ENCODE peak calls at places on chromosomes 5 and 9, in eight cellular contexts. H, O, E, P, N, D, Z and Q are unnamed samples. For H3K4me1, the result is how much of the 10 kb centered on the place peaks cover.

GRCh38 chr5:175523292-175523691 is 44.9 kb downstream of the SFXN1 start:
- DNase-seq in D (no peak), P (no peak), Z (no peak), E (no peak), O (no peak), N (no peak), H (no peak), Q (no peak)

GRCh38 chr5:78615697-78616096 is 32.9 kb downstream of the LHFPL2 start:
- DNase-seq in Z (no peak), N (peak), P (no peak), E (no peak), H (no peak), D (no peak), O (no peak), Q (no peak)

GRCh38 chr5:141957367-141957993 is 522 bp downstream of the PCDH12 start:
- DNase-seq in P (no peak), H (no peak), D (no peak), O (no peak), N (no peak), E (no peak), Z (no peak), Q (no peak)

GRCh38 chr5:73337586-73337985 is 111.0 kb downstream of the FOXD1 start:
- DNase-seq in D (no peak), H (no peak), P (no peak), Z (no peak), O (no peak), N (no peak), E (no peak), Q (no peak)

GRCh38 chr9:122827759-122828090 is 663 bp downstream of the PDCL start:
- DNase-seq in O (no peak), P (no peak), Z (no peak), N (peak), H (no peak), E (no peak), D (no peak), Q (no peak)

GRCh38 chr5:122415030-122415429 is 103.0 kb downstream of the SNCAIP start:
- DNase-seq in N (no peak), P (no peak), O (no peak), Z (no peak), D (no peak), H (no peak), E (no peak), Q (no peak)

GRCh38 chr5:75349663-75350062 is 12.6 kb downstream of the HMGCR start:
- DNase-seq in O (no peak), P (no peak), D (no peak), H (no peak), Z (no peak), N (no peak), E (no peak), Q (no peak)

GRCh38 chr9:113941056-113941455 is 64.9 kb downstream of the ZNF618 start:
- DNase-seq in O (no peak), Z (no peak), D (no peak), P (no peak), N (no peak), E (no peak), H (no peak), Q (no peak)

GRCh38 chr5:95075079-95075478 is 209.8 kb downstream of the MCTP1 start:
- DNase-seq in P (no peak), E (no peak), H (no peak), N (no peak), D (no peak), Z (no peak), O (no peak), Q (no peak)

GRCh38 chr5:81020478-81021167 is 60.5 kb downstream of the RASGRF2 start:
- DNase-seq in H (no peak), Z (peak), O (no peak), D (no peak), E (no peak), P (no peak), N (peak), Q (no peak)

GRCh38 chr9:93958875-93959682 is 3.9 kb upstream of the BARX1 start:
- DNase-seq in Z (no peak), P (no peak), E (no peak), N (peak), D (no peak), O (no peak), H (no peak), Q (no peak)

GRCh38 chr5:79795764-79796398 is 106.2 kb downstream of the CMYA5 start:
- DNase-seq in D (no peak), O (peak), Z (no peak), E (peak), P (no peak), H (no peak), N (no peak), Q (peak)

GRCh38 chr9:68974431-68974830 is 39.5 kb downstream of the PRKACG start:
- DNase-seq in E (no peak), O (no peak), N (no peak), D (no peak), P (no peak), H (no peak), Z (no peak), Q (no peak)

GRCh38 chr9:127128341-127129072 is 6.1 kb upstream of the ANGPTL2 start:
- DNase-seq in P (peak), Z (no peak), O (peak), E (peak), D (peak), H (no peak), N (no peak), Q (peak)

GRCh38 chr9:129359871-129360536 is 181.9 kb upstream of the IER5L start:
- DNase-seq in Z (no peak), O (no peak), E (no peak), H (no peak), N (no peak), D (peak), P (no peak), Q (no peak)

GRCh38 chr5:122661496-122662180 is 113.2 kb upstream of the SNX2 start:
- DNase-seq in E (no peak), D (no peak), O (peak), N (no peak), H (no peak), Z (no peak), P (no peak), Q (no peak)

GRCh38 chr5:138636401-138636944 is 61.3 kb upstream of the HSPA9 start:
- DNase-seq in O (no peak), Z (no peak), N (no peak), H (no peak), D (no peak), P (no peak), E (no peak), Q (no peak)

GRCh38 chr5:43432486-43433365 is 20.5 kb upstream of the CCL28 start:
- DNase-seq in H (no peak), D (peak), O (peak), P (peak), Z (peak), E (peak), N (peak), Q (no peak)

GRCh38 chr9:127424669-127424986 is 446 bp downstream of the ZNF79 start:
- DNase-seq in N (no peak), Z (no peak), P (no peak), E (no peak), H (no peak), O (no peak), D (no peak), Q (no peak)

GRCh38 chr5:65263291-65263690 is 218.4 kb downstream of the ADAMTS6 start:
- DNase-seq in P (no peak), N (no peak), E (no peak), O (no peak), Z (no peak), D (no peak), H (no peak), Q (no peak)

GRCh38 chr5:150043657-150044333 is 42.6 kb downstream of the CSF1R start:
- DNase-seq in H (no peak), O (no peak), D (no peak), N (no peak), E (no peak), Z (no peak), P (peak), Q (no peak)

GRCh38 chr5:94785111-94785510 is 166.6 kb downstream of the SLF1 start:
- DNase-seq in P (no peak), E (no peak), O (no peak), H (no peak), D (no peak), Z (no peak), N (peak), Q (no peak)

GRCh38 chr5:158502686-158503085 is 597.0 kb downstream of the EBF1 start:
- DNase-seq in O (no peak), P (no peak), E (no peak), D (peak), N (no peak), Z (no peak), H (no peak), Q (no peak)

GRCh38 chr5:131637694-131638093 is 2.7 kb upstream of the RAPGEF6 start:
- DNase-seq in H (no peak), Z (no peak), D (no peak), O (no peak), N (no peak), P (no peak), E (no peak), Q (no peak)

GRCh38 chr5:66720776-66721175 is 124.6 kb downstream of the MAST4 start:
- DNase-seq in E (no peak), O (no peak), P (no peak), Z (no peak), D (no peak), H (no peak), N (peak), Q (no peak)

GRCh38 chr5:127801751-127802476 is 98.7 kb downstream of the CCDC192 start:
- DNase-seq in H (no peak), D (no peak), O (no peak), P (no peak), E (no peak), Z (no peak), N (no peak), Q (no peak)

GRCh38 chr9:136074706-136075105 is 20.4 kb downstream of the NACC2 start:
- DNase-seq in H (no peak), Z (no peak), N (no peak), P (no peak), E (no peak), O (no peak), D (peak), Q (peak)

GRCh38 chr9:5850735-5851122 is 17.8 kb upstream of the ERMP1 start:
- DNase-seq in N (no peak), Z (no peak), H (no peak), D (no peak), O (no peak), P (no peak), E (no peak), Q (no peak)

GRCh38 chr5:73039082-73039481 is 81.3 kb upstream of the TMEM171 start:
- DNase-seq in D (no peak), Z (no peak), O (no peak), H (no peak), E (no peak), N (peak), P (no peak), Q (no peak)

GRCh38 chr5:158487156-158487555 is 612.6 kb downstream of the EBF1 start:
- DNase-seq in D (no peak), Z (no peak), H (no peak), E (no peak), O (no peak), P (no peak), N (peak), Q (no peak)

GRCh38 chr5:37720550-37720952 is 119.3 kb downstream of the GDNF start:
- DNase-seq in O (no peak), D (no peak), N (no peak), E (no peak), Z (no peak), H (no peak), P (no peak), Q (no peak)

GRCh38 chr5:99061711-99062110 is 132.9 kb upstream of the CHD1 start:
- DNase-seq in N (no peak), H (no peak), P (no peak), Z (no peak), D (no peak), O (no peak), E (no peak), Q (no peak)

DNA sequence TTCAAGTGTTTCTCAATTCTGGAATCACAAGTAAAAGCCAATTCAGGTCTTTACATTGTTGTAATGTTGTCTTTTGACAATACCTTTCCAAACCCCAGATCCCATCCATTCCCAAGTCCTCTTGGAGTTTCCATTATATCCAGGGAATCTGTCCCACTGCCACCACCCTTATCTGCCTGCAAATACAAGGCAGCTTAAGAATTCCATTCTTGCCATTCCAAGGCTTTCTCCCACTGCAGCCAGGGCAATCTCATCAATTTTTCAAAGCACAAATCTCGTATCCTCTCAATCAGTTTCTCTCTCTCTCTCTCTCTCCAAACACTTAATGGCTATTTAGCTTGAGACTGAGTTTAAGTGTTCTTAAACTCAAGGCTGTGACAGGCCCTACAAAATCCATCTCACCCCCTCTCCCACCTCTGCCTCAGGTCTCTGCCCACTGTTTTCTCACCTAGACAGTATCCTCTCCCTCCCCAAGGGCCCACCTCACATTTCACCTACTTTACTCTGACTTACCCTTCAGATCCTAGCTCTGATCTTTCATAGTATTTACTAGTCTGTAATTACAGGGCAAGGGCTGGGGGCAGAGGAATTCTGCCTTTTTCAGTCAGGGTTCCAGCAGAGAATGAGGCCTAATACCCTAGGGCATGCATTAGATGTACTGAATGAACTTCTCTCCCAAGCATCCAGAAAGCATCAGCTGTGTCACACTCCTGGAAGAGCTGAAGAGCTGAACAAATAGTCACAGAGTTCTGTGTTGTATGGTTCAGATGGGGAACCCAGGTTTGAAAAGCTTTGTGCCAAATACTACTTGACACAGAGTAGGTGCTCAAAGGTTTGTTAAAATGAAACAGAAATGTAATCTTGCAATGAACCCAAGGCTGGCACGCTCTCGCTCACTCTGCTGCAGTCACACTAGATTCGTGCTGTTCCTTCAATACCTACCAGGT is 46.0 kb downstream of the RAPGEF1 start:
- DNase-seq in N (peak), D (no peak), O (no peak), E (no peak), H (no peak), Z (peak), P (no peak), Q (no peak)
- H3K4me1 ChIP-seq in N (under half), D (under half), O (under half), E (half or more), H (half or more), Z (under half), P (under half), Q (under half)

DNA sequence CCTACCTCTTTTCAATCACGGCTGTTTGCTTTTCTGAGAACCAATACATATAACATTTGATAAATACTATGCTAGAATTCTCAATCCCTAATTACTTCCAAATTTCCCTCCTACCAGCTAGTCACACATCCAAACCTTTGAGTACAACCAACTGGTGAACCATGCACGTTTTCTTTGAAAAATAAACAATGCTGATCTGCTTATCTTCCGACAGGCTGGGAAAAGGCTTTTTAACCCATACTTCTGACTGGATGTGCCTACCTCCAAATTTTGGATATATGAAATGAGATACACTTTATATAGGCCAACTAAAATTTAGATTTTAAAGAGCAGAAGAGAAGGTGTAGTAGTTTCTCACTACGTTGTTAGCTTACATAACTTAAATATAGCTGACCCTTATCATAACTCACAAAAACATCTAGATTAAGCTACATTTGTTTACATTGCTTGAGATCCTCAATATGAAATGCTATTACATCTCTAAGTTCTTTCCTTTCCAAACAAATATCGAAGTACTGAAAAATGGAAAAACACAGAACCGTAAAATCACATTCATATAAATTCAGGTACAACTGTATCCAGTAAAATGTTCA is 2.1 kb downstream of the NR3C1 start:
- DNase-seq in Z (no peak), O (no peak), N (no peak), H (no peak), D (no peak), P (no peak), E (no peak), Q (no peak)
- H3K4me1 ChIP-seq in Z (under half), O (under half), N (under half), H (half or more), D (under half), P (under half), E (half or more), Q (under half)

GRCh38 chr5:54988218-54988617 is 2.8 kb upstream of the ESM1 start:
- DNase-seq in D (no peak), P (no peak), N (no peak), O (no peak), Z (no peak), E (no peak), H (no peak), Q (no peak)
- H3K4me1 ChIP-seq in D (under half), P (under half), N (under half), O (under half), Z (under half), E (under half), H (under half), Q (under half)

GRCh38 chr5:172892713-172893112 is 58.7 kb downstream of the ERGIC1 start:
- DNase-seq in O (no peak), Z (no peak), E (peak), H (no peak), P (no peak), N (no peak), D (no peak), Q (no peak)

GRCh38 chr5:172891716-172892421 is 57.8 kb downstream of the ERGIC1 start:
- DNase-seq in O (no peak), N (no peak), H (no peak), E (peak), D (peak), Z (no peak), P (no peak), Q (peak)

GRCh38 chr5:172896465-172896864 is 62.4 kb downstream of the ERGIC1 start:
- DNase-seq in H (no peak), P (no peak), D (no peak), N (no peak), O (no peak), Z (no peak), E (no peak), Q (no peak)

GRCh38 chr5:172895549-172895948 is 61.5 kb downstream of the ERGIC1 start:
- DNase-seq in P (no peak), O (no peak), E (no peak), N (no peak), D (no peak), H (no peak), Z (no peak), Q (no peak)

GRCh38 chr5:172894767-172895166 is 60.7 kb downstream of the ERGIC1 start:
- DNase-seq in D (no peak), O (no peak), E (no peak), H (no peak), N (no peak), Z (no peak), P (no peak), Q (no peak)
- H3K4me1 ChIP-seq in D (under half), O (under half), E (half or more), H (under half), N (under half), Z (under half), P (under half), Q (under half)

DNA sequence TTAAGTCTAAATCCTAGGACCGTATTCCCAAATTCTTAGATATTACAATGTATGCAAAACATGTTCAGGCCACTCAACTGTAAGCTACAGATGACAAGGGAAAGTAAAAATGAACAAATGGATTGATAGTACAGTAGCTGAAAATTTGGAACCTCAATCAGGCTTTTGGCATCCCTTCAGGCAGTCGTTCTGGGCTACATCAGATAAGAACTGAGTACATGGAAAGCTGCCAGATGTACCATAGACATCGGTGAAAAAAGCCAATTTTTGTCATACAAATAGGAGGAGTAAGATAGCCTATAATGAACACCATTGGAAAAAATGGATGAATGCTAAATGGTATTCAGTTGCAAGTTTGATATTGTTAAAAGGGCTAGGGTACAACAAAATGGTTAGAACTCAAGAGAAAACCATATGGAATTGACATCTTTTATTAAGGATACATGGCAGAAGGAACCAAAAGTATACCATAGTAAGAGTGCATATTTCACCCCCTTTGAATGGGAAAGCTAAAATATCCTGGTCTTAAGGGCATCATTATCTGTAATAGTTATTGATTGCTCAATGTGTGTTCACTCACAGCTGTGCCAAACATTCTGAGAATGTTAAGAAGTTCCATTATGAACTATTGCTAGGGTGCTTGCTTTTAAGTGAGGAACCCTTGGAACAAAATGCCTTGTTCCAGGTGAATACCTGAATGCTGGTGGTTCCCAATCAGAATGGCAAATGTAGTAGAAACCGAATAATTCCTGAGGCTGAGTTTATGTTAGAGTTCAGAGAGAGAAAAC is 86.4 kb downstream of the NR3C1 start:
- DNase-seq in H (no peak), O (no peak), P (no peak), N (no peak), Z (no peak), D (no peak), E (no peak), Q (no peak)
- H3K4me1 ChIP-seq in H (under half), O (under half), P (under half), N (under half), Z (under half), D (under half), E (half or more), Q (under half)

DNA sequence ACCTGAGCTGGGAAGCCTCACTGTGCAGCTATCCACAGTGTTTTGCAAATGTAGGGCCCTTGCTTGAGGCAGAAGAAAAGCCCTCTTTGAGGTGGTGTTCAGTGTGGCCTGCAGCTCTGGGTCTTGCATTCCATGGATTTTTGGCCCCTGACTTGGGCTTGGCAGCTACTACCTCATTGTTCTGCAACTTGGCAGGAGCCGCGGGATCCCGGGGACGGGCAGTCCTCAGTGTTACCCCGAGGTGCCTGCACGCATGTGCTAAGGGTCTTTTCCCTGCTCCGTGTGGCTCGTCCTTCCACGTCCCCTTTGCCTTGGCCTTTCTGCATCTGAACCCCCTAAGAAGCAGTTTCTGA is 39.8 kb downstream of the NEK6 start:
- DNase-seq in P (no peak), Z (peak), E (peak), O (peak), H (no peak), N (peak), D (peak), Q (peak)
- H3K4me1 ChIP-seq in P (under half), Z (under half), E (half or more), O (half or more), H (under half), N (under half), D (under half), Q (under half)